ENCODE peak calls at places on chromosomes 7 and 10, in five cellular contexts. L, Y, H, V and B are unnamed samples. For H3K9me3, the result is how much of the 10 kb centered on the place peaks cover.

GRCh38 chr10:61284222-61284890 is 168.8 kb downstream of the TMEM26 start:
- ATAC-seq in L (no peak), Y (peak), H (peak), V (peak), B (peak)

GRCh38 chr10:74977913-74978847 is 133.3 kb upstream of the SAMD8 start:
- ATAC-seq in L (no peak), Y (no peak), H (no peak), V (no peak), B (no peak)

GRCh38 chr10:79009144-79009543 is 59.6 kb upstream of the ZMIZ1 start:
- ATAC-seq in L (no peak), Y (no peak), H (no peak), V (no peak), B (no peak)

GRCh38 chr10:74733612-74734011 is 92.8 kb upstream of the KAT6B start:
- ATAC-seq in L (no peak), Y (no peak), H (no peak), V (no peak), B (no peak)

GRCh38 chr7:72446566-72447462 is 34.7 kb upstream of the CALN1 start:
- ATAC-seq in L (no peak), Y (no peak), H (no peak), V (peak), B (no peak)

GRCh38 chr10:97498841-97499560 is at the start of gene UBTD1:
- ATAC-seq in L (peak), Y (peak), H (peak), V (peak), B (no peak)

GRCh38 chr10:3980660-3981059 is 195.7 kb upstream of the KLF6 start:
- ATAC-seq in L (no peak), Y (no peak), H (no peak), V (no peak), B (no peak)

GRCh38 chr10:116241025-116241424 is 32.0 kb downstream of the GFRA1 start:
- ATAC-seq in L (no peak), Y (no peak), H (no peak), V (no peak), B (peak)

GRCh38 chr7:5195157-5195556 is 5.1 kb downstream of the WIPI2 start:
- ATAC-seq in L (no peak), Y (no peak), H (no peak), V (no peak), B (no peak)

GRCh38 chr7:157625973-157626790 is 289.4 kb downstream of the DNAJB6 start:
- ATAC-seq in L (no peak), Y (no peak), H (no peak), V (no peak), B (no peak)

GRCh38 chr7:103887853-103888602 is 101.4 kb downstream of the RELN start:
- ATAC-seq in L (no peak), Y (no peak), H (no peak), V (peak), B (no peak)

GRCh38 chr7:148540041-148540738 is 50.4 kb upstream of the C7orf33 start:
- ATAC-seq in L (peak), Y (no peak), H (peak), V (peak), B (peak)

GRCh38 chr10:34437897-34438296 is 377.2 kb downstream of the PARD3 start:
- ATAC-seq in L (peak), Y (no peak), H (no peak), V (no peak), B (no peak)

GRCh38 chr10:122567056-122567660 is 6.6 kb downstream of the DMBT1 start:
- ATAC-seq in L (peak), Y (no peak), H (peak), V (peak), B (no peak)

GRCh38 chr10:103824281-103824680 is 31.1 kb downstream of the SH3PXD2A start:
- ATAC-seq in L (no peak), Y (no peak), H (no peak), V (no peak), B (no peak)

GRCh38 chr7:29807179-29807841 is 1.0 kb downstream of the WIPF3 start:
- ATAC-seq in L (peak), Y (peak), H (peak), V (peak), B (peak)

GRCh38 chr7:5234852-5235831 is 45.1 kb downstream of the WIPI2 start:
- ATAC-seq in L (no peak), Y (no peak), H (no peak), V (no peak), B (no peak)

GRCh38 chr10:113982745-113983144 is 60.9 kb upstream of the ADRB1 start:
- ATAC-seq in L (peak), Y (no peak), H (no peak), V (no peak), B (no peak)

GRCh38 chr10:93947055-93947454 is 46.7 kb upstream of the PLCE1 start:
- ATAC-seq in L (peak), Y (peak), H (no peak), V (no peak), B (no peak)

GRCh38 chr10:2839081-2839725 is 228.1 kb upstream of the PFKP start:
- ATAC-seq in L (no peak), Y (no peak), H (peak), V (peak), B (no peak)

GRCh38 chr7:5357951-5358350 is 65.7 kb downstream of the TNRC18 start:
- ATAC-seq in L (no peak), Y (no peak), H (no peak), V (no peak), B (no peak)

GRCh38 chr7:22874904-22875303 is 52.3 kb upstream of the TOMM7 start:
- ATAC-seq in L (no peak), Y (no peak), H (no peak), V (peak), B (no peak)

GRCh38 chr10:121536271-121536918 is 61.8 kb downstream of the FGFR2 start:
- ATAC-seq in L (no peak), Y (no peak), H (peak), V (no peak), B (peak)

GRCh38 chr7:134210976-134211663 is 84.0 kb downstream of the LRGUK start:
- ATAC-seq in L (no peak), Y (no peak), H (no peak), V (no peak), B (no peak)

GRCh38 chr10:102643346-102644065 is 773 bp upstream of the TRIM8 start:
- ATAC-seq in L (peak), Y (peak), H (peak), V (peak), B (peak)

GRCh38 chr7:70634610-70635068 is 497.3 kb upstream of the GALNT17 start:
- ATAC-seq in L (no peak), Y (no peak), H (no peak), V (no peak), B (no peak)

GRCh38 chr10:118340486-118340885 is 1.6 kb downstream of the FAM204A start:
- ATAC-seq in L (no peak), Y (no peak), H (no peak), V (no peak), B (no peak)
- H3K4me3 ChIP-seq in L (no peak), Y (peak), H (no peak), V (no peak), B (no peak)

DNA sequence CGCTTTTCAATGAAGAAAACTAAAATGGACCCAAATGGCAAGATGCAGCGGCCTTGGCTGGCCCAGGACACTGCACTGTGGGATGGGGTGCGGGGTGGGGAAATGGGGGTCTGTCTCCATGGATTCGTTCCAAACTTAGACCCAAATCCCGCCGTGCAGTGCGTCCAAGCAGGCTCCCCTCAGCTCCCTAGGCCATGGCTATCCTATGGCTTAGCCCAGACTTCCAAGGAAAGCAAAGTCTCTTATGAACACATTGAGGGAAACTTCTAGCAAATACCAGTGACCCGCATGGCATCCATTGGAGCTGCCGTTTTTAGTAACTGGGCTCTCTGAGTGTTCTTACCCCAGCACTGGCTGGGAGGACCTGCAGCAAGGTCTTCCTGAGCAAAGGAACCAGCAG is 122.5 kb downstream of the EBF3 start:
- ATAC-seq in L (no peak), Y (no peak), H (no peak), V (no peak), B (no peak)
- H3K9me3 ChIP-seq in L (under half), Y (under half), H (under half), V (under half), B (under half)

GRCh38 chr7:27116019-27116411 is 13.5 kb upstream of the HOXA2 start:
- ATAC-seq in L (no peak), Y (no peak), H (no peak), V (no peak), B (no peak)

GRCh38 chr7:27116521-27116946 is 14.0 kb downstream of the HOXA4 start:
- ATAC-seq in L (no peak), Y (no peak), H (no peak), V (no peak), B (no peak)

GRCh38 chr7:27113991-27114866 is 11.7 kb upstream of the HOXA2 start:
- ATAC-seq in L (no peak), Y (no peak), H (peak), V (peak), B (peak)

GRCh38 chr7:27116962-27117686 is 13.4 kb downstream of the HOXA4 start:
- ATAC-seq in L (no peak), Y (no peak), H (no peak), V (no peak), B (no peak)

GRCh38 chr7:27115161-27116018 is 12.9 kb upstream of the HOXA2 start:
- ATAC-seq in L (no peak), Y (no peak), H (no peak), V (peak), B (no peak)
- H3K4me3 ChIP-seq in L (peak), Y (peak), H (peak), V (peak), B (peak)

GRCh38 chr10:5419466-5420094 is 7.2 kb downstream of the NET1 start:
- ATAC-seq in L (no peak), Y (no peak), H (no peak), V (no peak), B (no peak)
- H3K9me3 ChIP-seq in L (under half), Y (under half), H (under half), V (under half), B (under half)

DNA sequence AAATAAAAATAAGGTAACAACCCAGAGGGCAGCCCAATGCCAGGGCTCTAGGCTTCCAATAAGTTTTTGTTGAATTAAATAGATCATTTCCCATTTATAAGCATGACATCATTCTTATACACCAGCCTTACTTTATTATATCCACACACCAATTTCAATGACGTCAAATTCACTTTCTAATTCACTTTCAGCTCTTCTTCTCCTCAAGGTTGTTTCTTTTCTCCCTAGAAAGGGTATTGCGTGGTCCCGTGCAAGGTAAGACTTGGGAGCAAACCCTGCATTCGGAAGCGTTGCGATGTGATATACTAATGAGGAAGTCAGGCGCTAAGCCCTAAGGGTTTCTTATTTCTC is 1.1 kb upstream of the DKK1 start:
- ATAC-seq in L (no peak), Y (no peak), H (no peak), V (no peak), B (no peak)
- H3K4me3 ChIP-seq in L (peak), Y (peak), H (no peak), V (peak), B (no peak)

GRCh38 chr7:64180989-64181388 is 26.0 kb upstream of the ZNF735 start:
- ATAC-seq in L (no peak), Y (no peak), H (peak), V (no peak), B (no peak)
- H3K9me3 ChIP-seq in L (under half), Y (under half), H (under half), V (under half), B (under half)

DNA sequence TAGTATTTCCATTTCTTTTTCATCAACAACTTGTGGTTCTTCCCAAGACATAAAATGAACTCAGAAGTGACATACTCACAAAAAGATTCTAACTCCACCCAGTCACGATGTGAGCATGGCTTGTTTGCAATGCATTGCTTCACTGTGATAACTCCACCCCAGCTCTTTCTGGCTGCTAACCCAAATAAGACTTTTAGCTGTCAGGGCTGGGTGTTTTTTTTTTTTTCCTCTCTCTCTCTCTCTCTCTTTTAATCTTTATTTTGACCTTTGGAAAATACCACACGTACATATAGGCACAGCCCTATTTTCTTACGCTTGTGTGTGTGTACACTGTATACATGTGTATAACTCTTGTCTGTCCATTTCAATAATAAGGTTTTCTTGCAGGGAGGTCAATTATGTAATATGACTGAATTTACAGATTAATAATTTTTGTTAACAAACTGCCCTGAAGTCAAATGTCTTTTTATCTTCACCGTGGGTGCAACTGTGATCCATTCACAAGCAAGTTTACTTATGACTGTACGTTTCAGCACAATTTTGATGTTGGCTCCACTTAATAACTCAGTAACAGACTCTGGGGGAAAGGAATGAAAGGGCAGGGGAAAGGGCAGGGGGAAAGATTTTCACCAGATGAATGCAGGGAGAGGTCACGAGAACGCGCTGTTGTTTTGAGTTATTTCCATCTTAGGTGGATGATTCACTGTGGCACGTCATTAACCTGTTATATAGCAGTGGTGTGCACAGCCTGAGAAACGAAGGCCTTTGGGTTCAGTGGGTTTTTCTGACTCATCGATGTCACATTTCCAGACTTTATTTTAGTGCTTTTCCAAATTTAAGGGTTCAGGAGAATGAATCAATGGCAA is 49.1 kb downstream of the APBB1IP start:
- ATAC-seq in L (peak), Y (peak), H (peak), V (peak), B (peak)
- H3K4me3 ChIP-seq in L (no peak), Y (no peak), H (no peak), V (no peak), B (no peak)